ENCODE peak calls at places on chromosome 6, in eight cellular contexts. Q, B, D, Y, Z, I, S and N are unnamed samples.

GRCh38 chr6:15577106-15577505 is 85.7 kb downstream of the DTNBP1 start:
- DNase-seq in Q (no peak), B (no peak), D (no peak), Y (no peak), Z (no peak), I (no peak), S (no peak), N (no peak)

GRCh38 chr6:43579171-43579570 is 3.2 kb downstream of the POLH start:
- DNase-seq in Q (no peak), B (no peak), D (no peak), Y (no peak), Z (no peak), I (no peak), S (no peak), N (no peak)

GRCh38 chr6:150616581-150616980 is 16.9 kb downstream of the PLEKHG1 start:
- DNase-seq in Q (no peak), B (no peak), D (no peak), Y (no peak), Z (no peak), I (no peak), S (no peak), N (no peak)

GRCh38 chr6:131216277-131216676 is 81.0 kb downstream of the AKAP7 start:
- DNase-seq in Q (no peak), B (no peak), D (no peak), Y (no peak), Z (no peak), I (no peak), S (no peak), N (no peak)

GRCh38 chr6:151633517-151634335 is 139.9 kb downstream of the CCDC170 start:
- DNase-seq in Q (no peak), B (no peak), D (no peak), Y (no peak), Z (no peak), I (no peak), S (no peak), N (no peak)

GRCh38 chr6:1930356-1930755 is 315.0 kb downstream of the GMDS start:
- DNase-seq in Q (no peak), B (no peak), D (no peak), Y (no peak), Z (no peak), I (no peak), S (no peak), N (no peak)

GRCh38 chr6:7671076-7671475 is 54.8 kb upstream of the BMP6 start:
- DNase-seq in Q (no peak), B (no peak), D (no peak), Y (no peak), Z (no peak), I (no peak), S (peak), N (no peak)

GRCh38 chr6:45493761-45494160 is 116.0 kb upstream of the SUPT3H start:
- DNase-seq in Q (no peak), B (no peak), D (no peak), Y (no peak), Z (no peak), I (no peak), S (peak), N (no peak)

GRCh38 chr6:10518461-10519216 is 2.5 kb upstream of the GCNT2 start:
- DNase-seq in Q (no peak), B (no peak), D (no peak), Y (no peak), Z (peak), I (no peak), S (peak), N (no peak)

DNA sequence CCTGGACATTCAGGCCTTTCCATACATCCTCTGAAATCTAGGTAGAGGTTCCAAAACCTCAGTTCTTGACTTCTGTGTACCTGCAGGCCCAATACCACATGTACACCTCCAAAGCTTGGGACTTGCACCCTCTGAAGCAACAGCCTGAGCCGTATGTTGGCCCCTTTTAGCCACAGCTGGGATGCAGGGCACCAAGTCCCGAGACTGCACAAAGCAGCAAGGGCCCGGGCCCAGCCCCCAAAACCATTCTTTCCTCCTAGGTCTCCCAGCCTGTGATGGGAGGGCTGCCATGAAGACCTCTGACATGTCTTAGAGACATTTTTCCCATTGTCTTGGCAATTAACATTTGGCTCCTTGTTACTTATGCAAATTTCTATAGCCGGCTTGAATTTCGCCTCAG is 107.4 kb upstream of the FRMD1 start:
- DNase-seq in Q (no peak), B (no peak), D (no peak), Y (no peak), Z (no peak), I (no peak), S (no peak), N (no peak)
- H3K27ac ChIP-seq in Q (no peak), B (no peak), D (no peak), Y (no peak), Z (no peak), I (no peak), S (no peak), N (no peak)

GRCh38 chr6:132758689-132759088 is 985 bp upstream of the VNN2 start:
- DNase-seq in Q (no peak), B (no peak), D (no peak), Y (no peak), Z (no peak), I (no peak), S (no peak), N (no peak)
- H3K27ac ChIP-seq in Q (no peak), B (no peak), D (no peak), Y (no peak), Z (no peak), I (no peak), S (no peak), N (no peak)

GRCh38 chr6:117269649-117270120 is 4.3 kb downstream of the VGLL2 start:
- DNase-seq in Q (no peak), B (no peak), D (no peak), Y (no peak), Z (no peak), I (no peak), S (no peak), N (no peak)
- H3K27ac ChIP-seq in Q (no peak), B (no peak), D (no peak), Y (peak), Z (no peak), I (no peak), S (no peak), N (no peak)

GRCh38 chr6:143746202-143747119 is 68.7 kb downstream of the PHACTR2 start:
- DNase-seq in Q (no peak), B (no peak), D (peak), Y (no peak), Z (no peak), I (no peak), S (no peak), N (no peak)
- H3K27ac ChIP-seq in Q (peak), B (no peak), D (peak), Y (no peak), Z (peak), I (peak), S (no peak), N (no peak)

DNA sequence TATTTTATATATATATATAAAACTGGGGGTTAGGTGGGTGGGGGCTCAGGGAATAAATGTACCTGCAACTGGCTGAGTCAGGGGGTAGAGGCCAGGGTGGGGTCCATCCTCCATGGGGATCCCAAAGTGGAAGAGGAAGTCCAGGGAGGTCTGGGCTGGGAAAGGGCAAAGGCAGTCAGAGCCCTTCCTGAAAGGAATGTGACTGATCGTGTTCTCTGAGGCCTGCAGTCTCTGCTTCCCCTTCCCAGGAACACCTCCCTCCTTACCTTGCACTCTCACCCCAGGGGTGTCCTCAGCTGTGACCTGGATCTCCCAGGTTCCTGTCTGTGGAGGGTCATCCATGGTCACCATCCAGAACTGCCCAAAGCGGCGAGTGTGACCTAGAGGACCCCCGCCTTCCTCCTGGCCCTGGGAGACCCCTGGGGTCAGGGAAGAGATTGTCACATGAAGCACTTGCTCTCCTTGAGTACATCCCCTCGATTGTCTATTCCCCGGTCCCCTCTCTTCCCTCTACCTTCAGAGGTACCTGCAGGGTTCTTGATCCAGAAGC is 4.7 kb downstream of the SAPCD1 start:
- DNase-seq in Q (no peak), B (no peak), D (no peak), Y (no peak), Z (no peak), I (no peak), S (no peak), N (no peak)
- H3K27ac ChIP-seq in Q (no peak), B (no peak), D (no peak), Y (no peak), Z (no peak), I (no peak), S (no peak), N (no peak)

DNA sequence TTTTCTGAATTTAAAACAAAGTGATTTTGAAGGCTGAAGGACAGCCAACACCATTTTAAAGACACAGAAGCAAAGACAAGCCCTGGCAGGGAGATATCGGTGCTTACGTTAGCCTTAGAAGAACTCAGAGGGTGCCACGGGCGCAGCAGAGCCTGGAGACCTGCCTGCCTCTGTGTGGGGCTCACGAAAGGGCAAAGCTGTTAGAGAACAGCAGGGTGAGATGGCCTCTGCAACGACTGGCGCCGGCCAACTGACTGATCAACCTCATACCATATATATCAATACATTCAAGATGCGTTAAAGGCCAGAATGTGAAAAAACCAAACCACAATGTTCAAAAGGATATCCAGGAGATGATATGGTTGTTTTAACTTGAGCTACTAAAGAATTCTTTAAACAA is 151.0 kb upstream of the RPS6KA2 start:
- DNase-seq in Q (no peak), B (no peak), D (no peak), Y (no peak), Z (no peak), I (no peak), S (no peak), N (no peak)
- H3K27ac ChIP-seq in Q (no peak), B (no peak), D (no peak), Y (no peak), Z (no peak), I (no peak), S (no peak), N (no peak)